ENCODE peak calls at places on chromosomes 16 and 17, in five cellular contexts. C is kidney epithelial cell; X is effector memory CD4-positive, alpha-beta T cell; F is fibroblast of pulmonary artery; W is fibroblast of the aortic adventitia. L is an unnamed sample.
A peak's percentile ranks its signal among the peaks of the same experiment; 100 is the strongest.

GRCh38 chr16:67227567-67227921 is 614 bp downstream of the TMEM208 start:
- DNase-seq in C (no peak), X (no peak), F (no peak), W (no peak), L (no peak)

GRCh38 chr17:79082311-79083190 is 7.9 kb downstream of the ENGASE start:
- DNase-seq in C (no peak), X (peak; percentile 31), F (peak; percentile 38), W (peak; percentile 12), L (no peak)

GRCh38 chr16:27313422-27314160 is at the start of gene IL4R:
- DNase-seq in C (peak; percentile 73), X (peak; percentile 56), F (peak; percentile 93), W (peak; percentile 82), L (peak; percentile 80)

GRCh38 chr17:46109603-46110189 is 83.5 kb downstream of the KANSL1 start:
- DNase-seq in C (no peak), X (no peak), F (no peak), W (no peak), L (no peak)

GRCh38 chr16:31198207-31198882 is 4.2 kb downstream of the PYCARD start:
- DNase-seq in C (no peak), X (no peak), F (no peak), W (no peak), L (no peak)

GRCh38 chr16:51326131-51326856 is 175.2 kb upstream of the SALL1 start:
- DNase-seq in C (peak; percentile 41), X (no peak), F (peak; percentile 61), W (peak; percentile 93), L (peak; percentile 74)

GRCh38 chr17:61205406-61205805 is 194.2 kb upstream of the TBX2 start:
- DNase-seq in C (no peak), X (no peak), F (no peak), W (no peak), L (no peak)

GRCh38 chr17:2387086-2388019 is 13.5 kb downstream of the MNT start:
- DNase-seq in C (no peak), X (no peak), F (no peak), W (no peak), L (no peak)

GRCh38 chr17:75075597-75076253 is 12.0 kb upstream of the SLC16A5 start:
- DNase-seq in C (no peak), X (no peak), F (no peak), W (no peak), L (no peak)

GRCh38 chr16:27455700-27456099 is 53.7 kb downstream of the IL21R start:
- DNase-seq in C (no peak), X (no peak), F (peak; percentile 60), W (no peak), L (peak; percentile 43)

GRCh38 chr16:84543931-84544776 is 39.7 kb upstream of the MEAK7 start:
- DNase-seq in C (no peak), X (no peak), F (no peak), W (no peak), L (no peak)

GRCh38 chr17:2008332-2009126 is 16.6 kb downstream of the RTN4RL1 start:
- DNase-seq in C (no peak), X (no peak), F (no peak), W (no peak), L (no peak)

GRCh38 chr17:57834146-57834741 is 15.6 kb downstream of the MRPS23 start:
- DNase-seq in C (peak; percentile 48), X (no peak), F (no peak), W (peak; percentile 31), L (no peak)

GRCh38 chr16:85227924-85228462 is 115.7 kb upstream of the CIBAR2 start:
- DNase-seq in C (no peak), X (no peak), F (peak; percentile 67), W (peak; percentile 58), L (peak; percentile 72)

GRCh38 chr16:88809676-88810165 is 2.0 kb downstream of the APRT start:
- DNase-seq in C (no peak), X (no peak), F (no peak), W (no peak), L (no peak)

GRCh38 chr16:83574388-83574787 is 233.4 kb upstream of the HSBP1 start:
- DNase-seq in C (peak; percentile 93), X (no peak), F (peak; percentile 55), W (peak; percentile 59), L (peak; percentile 84)

GRCh38 chr17:7356779-7357178 is 1.8 kb downstream of the TMEM95 start:
- DNase-seq in C (no peak), X (no peak), F (no peak), W (no peak), L (no peak)

GRCh38 chr17:9228408-9229159 is 207.3 kb downstream of the NTN1 start:
- DNase-seq in C (no peak), X (no peak), F (peak; percentile 81), W (peak; percentile 83), L (no peak)

GRCh38 chr16:49693445-49693844 is 162.5 kb downstream of the ZNF423 start:
- DNase-seq in C (no peak), X (no peak), F (no peak), W (no peak), L (no peak)

GRCh38 chr17:1997587-1998425 is 27.3 kb downstream of the RTN4RL1 start:
- DNase-seq in C (no peak), X (no peak), F (no peak), W (no peak), L (no peak)

GRCh38 chr17:10513284-10514067 is 4.9 kb downstream of the MYH1 start:
- DNase-seq in C (no peak), X (no peak), F (peak; percentile 25), W (peak; percentile 55), L (no peak)

GRCh38 chr16:9060225-9060624 is 31.2 kb upstream of the HAPSTR1 start:
- DNase-seq in C (no peak), X (no peak), F (no peak), W (peak; percentile 43), L (no peak)

GRCh38 chr16:10093564-10093963 is 88.7 kb downstream of the GRIN2A start:
- DNase-seq in C (no peak), X (no peak), F (no peak), W (no peak), L (no peak)

GRCh38 chr17:75594499-75595283 is 7.1 kb downstream of the MYO15B start:
- DNase-seq in C (no peak), X (no peak), F (no peak), W (no peak), L (no peak)

DNA sequence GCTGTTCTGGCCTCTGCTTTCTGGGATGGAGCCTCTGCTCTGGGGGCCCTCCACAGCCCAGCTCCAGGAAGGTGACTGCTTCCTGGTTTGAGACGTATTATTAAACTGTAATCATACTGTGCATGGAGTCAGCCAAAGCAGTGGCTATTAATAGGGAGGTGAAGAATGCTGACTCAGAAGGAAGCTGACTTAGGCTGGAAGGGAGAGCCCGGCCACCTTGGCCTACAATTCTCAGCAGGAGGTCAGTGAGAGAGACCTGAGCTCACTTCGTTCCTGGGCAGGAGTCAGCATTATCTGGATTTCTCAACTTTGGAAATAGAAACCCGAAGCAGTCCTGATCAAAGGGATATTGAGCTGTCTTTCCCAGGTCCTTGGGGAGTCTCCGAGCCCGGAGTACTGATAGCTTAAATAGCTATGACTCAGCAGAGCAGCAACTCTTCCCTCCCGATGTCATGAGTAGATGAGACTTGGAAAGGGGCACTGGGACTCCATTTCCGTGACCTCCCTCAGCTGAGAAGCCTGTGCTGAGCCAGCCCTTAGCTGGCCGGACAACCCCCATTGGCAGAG is 91.8 kb downstream of the YPEL2 start:
- DNase-seq in C (peak; percentile 72), X (no peak), F (peak; percentile 90), W (peak; percentile 96), L (peak; percentile 78)
- H3K4me3 ChIP-seq in C (no peak overlapping the region), X (no peak overlapping the region), F (no peak overlapping the region), W (no peak overlapping the region), L (no peak overlapping the region)

GRCh38 chr17:49210158-49211029 is at the start of the genes ABI3 and GNGT2:
- DNase-seq in C (no peak), X (no peak), F (peak; percentile 48), W (peak; percentile 16), L (peak; percentile 26)
- H3K4me3 ChIP-seq in C (no peak within 1 kb of the TSS), X (peak within 1 kb of the TSS; percentile 58), F (no peak within 1 kb of the TSS), W (no peak within 1 kb of the TSS), L (peak within 1 kb of the TSS; percentile 36)

GRCh38 chr16:14284371-14284770 is 213.3 kb downstream of the MRTFB start:
- DNase-seq in C (no peak), X (no peak), F (no peak), W (no peak), L (no peak)

GRCh38 chr16:14285542-14286380 is 214.6 kb downstream of the MRTFB start:
- DNase-seq in C (no peak), X (peak; percentile 84), F (peak; percentile 96), W (peak; percentile 99), L (peak; percentile 91)

GRCh38 chr16:14283786-14284185 is 212.7 kb downstream of the MRTFB start:
- DNase-seq in C (no peak), X (no peak), F (no peak), W (no peak), L (no peak)

GRCh38 chr16:14284930-14285541 is 213.9 kb downstream of the MRTFB start:
- DNase-seq in C (no peak), X (no peak), F (peak; percentile 73), W (no peak), L (peak; percentile 61)

GRCh38 chr16:14286381-14287230 is 215.5 kb downstream of the MRTFB start:
- DNase-seq in C (no peak), X (peak; percentile 23), F (peak; percentile 49), W (no peak), L (no peak)
- H3K4me3 ChIP-seq in C (peak overlapping the region; percentile 22), X (peak overlapping the region; percentile 82), F (peak overlapping the region; percentile 51), W (peak overlapping the region; percentile 47), L (peak overlapping the region; percentile 52)

GRCh38 chr17:43025290-43025657 is 243 bp downstream of the RND2 start:
- DNase-seq in C (no peak), X (no peak), F (no peak), W (no peak), L (no peak)

GRCh38 chr17:43024407-43025289 is at the start of gene RND2:
- DNase-seq in C (peak; percentile 81), X (peak; percentile 71), F (peak; percentile 96), W (peak; percentile 95), L (peak; percentile 96)

GRCh38 chr17:43026610-43027009 is 1.6 kb downstream of the RND2 start:
- DNase-seq in C (no peak), X (no peak), F (no peak), W (no peak), L (no peak)

GRCh38 chr17:43027091-43028032 is 2.3 kb downstream of the RND2 start:
- DNase-seq in C (no peak), X (no peak), F (no peak), W (no peak), L (no peak)

GRCh38 chr17:43025766-43026537 is 921 bp downstream of the RND2 start:
- DNase-seq in C (no peak), X (no peak), F (no peak), W (no peak), L (no peak)
- H3K4me3 ChIP-seq in C (no peak overlapping the region), X (no peak overlapping the region), F (no peak overlapping the region), W (no peak overlapping the region), L (no peak overlapping the region)

GRCh38 chr17:28712705-28713415 is 1.2 kb upstream of the PROCA1 start:
- DNase-seq in C (no peak), X (no peak), F (no peak), W (no peak), L (no peak)
- H3K4me3 ChIP-seq in C (no peak overlapping the region), X (no peak overlapping the region), F (no peak overlapping the region), W (no peak overlapping the region), L (no peak overlapping the region)

GRCh38 chr17:38558751-38559024 is 47.1 kb downstream of the SRCIN1 start:
- DNase-seq in C (no peak), X (no peak), F (no peak), W (no peak), L (no peak)
- H3K4me3 ChIP-seq in C (peak overlapping the region; percentile 27), X (peak overlapping the region; percentile 73), F (peak overlapping the region; percentile 39), W (peak overlapping the region; percentile 56), L (peak overlapping the region; percentile 49)

GRCh38 chr17:29613371-29613837 is 9.3 kb downstream of the CORO6 start:
- DNase-seq in C (no peak), X (peak; percentile 90), F (peak; percentile 88), W (peak; percentile 83), L (peak; percentile 91)
- H3K4me3 ChIP-seq in C (peak overlapping the region; percentile 1), X (peak overlapping the region; percentile 24), F (peak overlapping the region; percentile 10), W (peak overlapping the region; percentile 25), L (peak overlapping the region; percentile 39)